ENCODE peak calls at places on chromosomes 11 and 22, in eight cellular contexts. N, S, I, V, R, K, E and A are unnamed samples.

GRCh38 chr11:118684187-118684586 is 4.7 kb upstream of the TREH start:
- DNase-seq in N (no peak), S (no peak), I (no peak), V (no peak), R (no peak), K (no peak), E (no peak), A (no peak)

GRCh38 chr22:38412435-38413084 is 42.4 kb downstream of the KCNJ4 start:
- DNase-seq in N (no peak), S (peak), I (peak), V (no peak), R (peak), K (peak), E (no peak), A (no peak)

GRCh38 chr11:124041254-124041653 is at the start of gene OR10G7:
- DNase-seq in N (no peak), S (no peak), I (peak), V (no peak), R (no peak), K (no peak), E (no peak), A (no peak)

GRCh38 chr11:116837231-116838091 is at the start of gene APOA1:
- DNase-seq in N (no peak), S (no peak), I (no peak), V (no peak), R (peak), K (no peak), E (no peak), A (no peak)

GRCh38 chr22:28408702-28409101 is 270.9 kb downstream of the TTC28 start:
- DNase-seq in N (no peak), S (no peak), I (no peak), V (no peak), R (no peak), K (no peak), E (no peak), A (no peak)

GRCh38 chr11:19602906-19603305 is 109.7 kb upstream of the NAV2 start:
- DNase-seq in N (no peak), S (no peak), I (no peak), V (no peak), R (no peak), K (no peak), E (no peak), A (no peak)

GRCh38 chr11:63868399-63869064 is 29.6 kb downstream of the MARK2 start:
- DNase-seq in N (no peak), S (no peak), I (no peak), V (no peak), R (no peak), K (no peak), E (no peak), A (no peak)

GRCh38 chr11:130470832-130471706 is 22.6 kb downstream of the ADAMTS15 start:
- DNase-seq in N (no peak), S (no peak), I (no peak), V (no peak), R (no peak), K (no peak), E (no peak), A (no peak)

GRCh38 chr11:27977031-27977430 is 130.9 kb downstream of the KIF18A start:
- DNase-seq in N (no peak), S (no peak), I (peak), V (no peak), R (no peak), K (no peak), E (no peak), A (no peak)

GRCh38 chr11:98040061-98040808 is 980.5 kb upstream of the CNTN5 start:
- DNase-seq in N (no peak), S (no peak), I (no peak), V (no peak), R (no peak), K (no peak), E (no peak), A (no peak)

GRCh38 chr11:70270877-70271634 is 566 bp downstream of the PPFIA1 start:
- DNase-seq in N (no peak), S (peak), I (peak), V (peak), R (peak), K (peak), E (no peak), A (peak)